ENCODE peak calls at places on chromosomes 5 and 9, in six cellular contexts. One of them, this sample, is unnamed.

GRCh38 chr9:31321256-31321655 is 1063.2 kb upstream of the ACO1 start:
- DNase-seq in AG09309: no peak
- DNase-seq in ovary: no peak
- DNase-seq in choroid plexus epithelial cell: no peak
- DNase-seq in brain microvascular endothelial cell: no peak
- DNase-seq in right lobe of liver: no peak
- DNase-seq in this sample: no peak

GRCh38 chr9:120655005-120655622 is 59.2 kb downstream of the MEGF9 start:
- DNase-seq in AG09309: no peak
- DNase-seq in right lobe of liver: no peak
- DNase-seq in choroid plexus epithelial cell: peak
- DNase-seq in ovary: no peak
- DNase-seq in brain microvascular endothelial cell: peak
- DNase-seq in this sample: peak

GRCh38 chr5:138661991-138662434 is 86.8 kb upstream of the HSPA9 start:
- DNase-seq in choroid plexus epithelial cell: no peak
- DNase-seq in right lobe of liver: no peak
- DNase-seq in ovary: no peak
- DNase-seq in brain microvascular endothelial cell: no peak
- DNase-seq in AG09309: no peak
- DNase-seq in this sample: no peak

GRCh38 chr5:108788142-108788541 is 40.4 kb downstream of the FER start:
- DNase-seq in right lobe of liver: peak
- DNase-seq in brain microvascular endothelial cell: no peak
- DNase-seq in ovary: no peak
- DNase-seq in choroid plexus epithelial cell: no peak
- DNase-seq in AG09309: no peak
- DNase-seq in this sample: no peak

GRCh38 chr9:18606831-18607230 is 132.9 kb downstream of the ADAMTSL1 start:
- DNase-seq in choroid plexus epithelial cell: peak
- DNase-seq in right lobe of liver: no peak
- DNase-seq in AG09309: peak
- DNase-seq in brain microvascular endothelial cell: peak
- DNase-seq in ovary: no peak
- DNase-seq in this sample: peak

GRCh38 chr5:6548752-6549151 is 84.1 kb downstream of the NSUN2 start:
- DNase-seq in brain microvascular endothelial cell: no peak
- DNase-seq in AG09309: no peak
- DNase-seq in right lobe of liver: no peak
- DNase-seq in ovary: no peak
- DNase-seq in choroid plexus epithelial cell: no peak
- DNase-seq in this sample: no peak

GRCh38 chr5:58828145-58828544 is 245.3 kb downstream of the RAB3C start:
- DNase-seq in AG09309: no peak
- DNase-seq in right lobe of liver: no peak
- DNase-seq in choroid plexus epithelial cell: no peak
- DNase-seq in brain microvascular endothelial cell: no peak
- DNase-seq in ovary: no peak
- DNase-seq in this sample: no peak

GRCh38 chr5:37619353-37619752 is 220.5 kb downstream of the GDNF start:
- DNase-seq in choroid plexus epithelial cell: peak
- DNase-seq in ovary: no peak
- DNase-seq in AG09309: peak
- DNase-seq in right lobe of liver: no peak
- DNase-seq in brain microvascular endothelial cell: peak
- DNase-seq in this sample: peak

GRCh38 chr9:124423591-124423990 is 8.3 kb upstream of the PSMB7 start:
- DNase-seq in AG09309: no peak
- DNase-seq in ovary: no peak
- DNase-seq in right lobe of liver: no peak
- DNase-seq in choroid plexus epithelial cell: no peak
- DNase-seq in brain microvascular endothelial cell: no peak
- DNase-seq in this sample: no peak

GRCh38 chr5:16492398-16493175 is 27.0 kb upstream of the ZNF622 start:
- DNase-seq in AG09309: peak
- DNase-seq in choroid plexus epithelial cell: peak
- DNase-seq in ovary: peak
- DNase-seq in brain microvascular endothelial cell: peak
- DNase-seq in right lobe of liver: no peak
- DNase-seq in this sample: peak

GRCh38 chr5:91443761-91444467 is 60.8 kb upstream of the ARRDC3 start:
- DNase-seq in choroid plexus epithelial cell: no peak
- DNase-seq in ovary: no peak
- DNase-seq in AG09309: no peak
- DNase-seq in right lobe of liver: no peak
- DNase-seq in brain microvascular endothelial cell: no peak
- DNase-seq in this sample: no peak

GRCh38 chr5:123094227-123094918 is 5.3 kb downstream of the PRDM6 start:
- DNase-seq in choroid plexus epithelial cell: no peak
- DNase-seq in right lobe of liver: no peak
- DNase-seq in brain microvascular endothelial cell: no peak
- DNase-seq in ovary: no peak
- DNase-seq in AG09309: no peak
- DNase-seq in this sample: no peak

GRCh38 chr9:126326228-126327015 is at the start of gene MVB12B:
- DNase-seq in ovary: peak
- DNase-seq in AG09309: no peak
- DNase-seq in right lobe of liver: peak
- DNase-seq in brain microvascular endothelial cell: no peak
- DNase-seq in choroid plexus epithelial cell: no peak
- DNase-seq in this sample: no peak

GRCh38 chr5:131265318-131265803 is 1.5 kb downstream of the CDC42SE2 start:
- DNase-seq in brain microvascular endothelial cell: no peak
- DNase-seq in ovary: no peak
- DNase-seq in right lobe of liver: no peak
- DNase-seq in choroid plexus epithelial cell: peak
- DNase-seq in AG09309: no peak
- DNase-seq in this sample: peak

GRCh38 chr9:94916956-94917355 is 190.5 kb downstream of the AOPEP start:
- DNase-seq in brain microvascular endothelial cell: no peak
- DNase-seq in AG09309: no peak
- DNase-seq in choroid plexus epithelial cell: no peak
- DNase-seq in right lobe of liver: no peak
- DNase-seq in ovary: no peak
- DNase-seq in this sample: no peak

GRCh38 chr9:68794898-68795297 is 89.9 kb downstream of the PIP5K1B start:
- DNase-seq in ovary: no peak
- DNase-seq in choroid plexus epithelial cell: no peak
- DNase-seq in right lobe of liver: no peak
- DNase-seq in AG09309: no peak
- DNase-seq in brain microvascular endothelial cell: no peak
- DNase-seq in this sample: no peak

GRCh38 chr5:28703651-28704260 is 1665.4 kb upstream of the CDH9 start:
- DNase-seq in right lobe of liver: no peak
- DNase-seq in choroid plexus epithelial cell: peak
- DNase-seq in ovary: no peak
- DNase-seq in AG09309: no peak
- DNase-seq in brain microvascular endothelial cell: peak
- DNase-seq in this sample: peak

GRCh38 chr5:136811086-136811485 is 445.7 kb upstream of the TRPC7 start:
- DNase-seq in brain microvascular endothelial cell: no peak
- DNase-seq in ovary: no peak
- DNase-seq in choroid plexus epithelial cell: peak
- DNase-seq in AG09309: no peak
- DNase-seq in right lobe of liver: no peak
- DNase-seq in this sample: peak

GRCh38 chr9:5442400-5443011 is 4.8 kb upstream of the PLGRKT start:
- DNase-seq in right lobe of liver: peak
- DNase-seq in choroid plexus epithelial cell: peak
- DNase-seq in AG09309: peak
- DNase-seq in brain microvascular endothelial cell: peak
- DNase-seq in ovary: no peak
- DNase-seq in this sample: peak

DNA sequence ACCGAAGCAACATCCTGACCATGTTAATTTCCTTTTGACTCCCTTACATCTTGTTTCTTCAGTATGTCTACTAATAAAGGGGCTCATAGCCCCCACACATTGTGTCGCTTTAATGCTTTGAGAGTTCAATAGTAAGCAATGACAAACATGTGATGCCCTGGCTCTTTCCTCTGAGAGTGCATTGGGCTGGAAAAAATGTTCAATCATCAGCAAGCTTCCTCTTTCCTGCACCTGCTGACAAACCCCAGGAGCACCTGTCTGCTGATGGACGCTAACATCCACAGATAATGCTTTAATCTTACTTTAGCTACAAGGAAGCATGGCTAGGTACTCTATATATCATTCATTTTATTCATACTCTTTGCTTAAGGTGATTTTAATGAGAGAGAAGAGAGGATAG is 242.4 kb downstream of the SMARCA2 start:
- DNase-seq in ovary: no peak
- DNase-seq in choroid plexus epithelial cell: no peak
- DNase-seq in brain microvascular endothelial cell: no peak
- DNase-seq in AG09309: no peak
- DNase-seq in right lobe of liver: no peak
- DNase-seq in this sample: no peak
- H3K4me3 ChIP-seq in ovary: no peak
- H3K4me3 ChIP-seq in choroid plexus epithelial cell: no peak
- H3K4me3 ChIP-seq in brain microvascular endothelial cell: no peak
- H3K4me3 ChIP-seq in AG09309: no peak
- H3K4me3 ChIP-seq in right lobe of liver: no peak
- H3K4me3 ChIP-seq in this sample: no peak

GRCh38 chr5:104734046-104734445 is 1171.5 kb upstream of the NUDT12 start:
- DNase-seq in brain microvascular endothelial cell: no peak
- DNase-seq in ovary: no peak
- DNase-seq in AG09309: no peak
- DNase-seq in choroid plexus epithelial cell: no peak
- DNase-seq in right lobe of liver: no peak
- DNase-seq in this sample: no peak

GRCh38 chr5:104739905-104740304 is 1177.3 kb upstream of the NUDT12 start:
- DNase-seq in choroid plexus epithelial cell: no peak
- DNase-seq in ovary: no peak
- DNase-seq in AG09309: no peak
- DNase-seq in right lobe of liver: no peak
- DNase-seq in brain microvascular endothelial cell: no peak
- DNase-seq in this sample: no peak

GRCh38 chr5:104739503-104739902 is 1176.9 kb upstream of the NUDT12 start:
- DNase-seq in right lobe of liver: no peak
- DNase-seq in AG09309: no peak
- DNase-seq in choroid plexus epithelial cell: no peak
- DNase-seq in ovary: no peak
- DNase-seq in brain microvascular endothelial cell: no peak
- DNase-seq in this sample: no peak
- TF ChIP-seq CTCF in right lobe of liver: no peak
- TF ChIP-seq CTCF in AG09309: no peak
- TF ChIP-seq CTCF in choroid plexus epithelial cell: no peak
- TF ChIP-seq CTCF in ovary: no peak
- TF ChIP-seq CTCF in brain microvascular endothelial cell: no peak
- TF ChIP-seq CTCF in this sample: no peak

DNA sequence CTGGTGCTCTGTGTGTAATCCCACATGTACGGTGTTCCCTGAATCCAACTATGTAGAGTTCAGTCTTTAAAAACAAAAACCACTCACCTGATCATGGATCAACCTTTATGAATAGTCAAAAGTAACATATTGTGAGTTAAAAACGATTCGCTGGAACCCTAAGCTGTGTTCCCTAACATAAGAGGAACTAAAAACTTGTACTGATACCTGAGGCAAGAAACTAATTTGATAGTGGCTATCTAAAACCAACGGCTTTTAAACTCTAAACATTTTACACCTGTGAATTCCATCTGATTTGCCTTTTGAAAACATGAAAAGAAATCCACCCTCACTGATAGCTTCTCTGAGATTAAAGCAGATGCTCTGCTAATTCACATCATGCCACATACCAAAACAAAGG is 101.5 kb downstream of the DEPDC1B start:
- DNase-seq in right lobe of liver: no peak
- DNase-seq in brain microvascular endothelial cell: no peak
- DNase-seq in AG09309: no peak
- DNase-seq in choroid plexus epithelial cell: no peak
- DNase-seq in ovary: no peak
- DNase-seq in this sample: no peak
- H3K4me3 ChIP-seq in right lobe of liver: no peak
- H3K4me3 ChIP-seq in brain microvascular endothelial cell: no peak
- H3K4me3 ChIP-seq in AG09309: no peak
- H3K4me3 ChIP-seq in choroid plexus epithelial cell: no peak
- H3K4me3 ChIP-seq in ovary: no peak
- H3K4me3 ChIP-seq in this sample: no peak

DNA sequence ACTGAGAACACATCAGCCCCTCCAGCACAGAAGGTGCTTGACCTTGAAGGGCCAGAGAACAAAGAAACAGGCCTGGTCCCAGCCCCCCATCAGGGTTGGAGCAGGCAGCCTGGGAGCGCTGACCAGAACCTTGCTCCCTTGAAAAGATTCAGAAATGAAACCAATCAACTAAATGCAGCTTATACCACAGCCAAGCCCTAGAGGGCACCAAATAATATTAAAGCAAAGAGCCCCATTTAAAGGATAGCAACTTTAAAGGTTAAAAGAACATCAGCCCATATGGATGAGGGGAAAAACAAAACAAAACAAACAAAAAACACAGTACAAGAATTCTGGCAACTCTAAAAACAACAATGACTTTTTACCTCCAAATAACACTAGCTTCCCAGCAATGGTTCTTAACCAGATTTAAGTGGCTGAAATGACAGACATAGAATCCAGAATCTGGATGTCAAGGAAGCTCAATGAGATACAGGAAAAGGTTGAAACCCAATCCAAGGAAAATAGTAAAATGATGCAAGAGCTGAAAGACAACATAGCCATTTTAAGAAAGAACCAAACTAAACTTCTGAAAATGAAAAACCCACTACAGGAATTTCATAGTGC is 471.9 kb downstream of the MTRR start:
- DNase-seq in brain microvascular endothelial cell: peak
- DNase-seq in right lobe of liver: no peak
- DNase-seq in AG09309: no peak
- DNase-seq in ovary: no peak
- DNase-seq in choroid plexus epithelial cell: peak
- DNase-seq in this sample: peak
- TF ChIP-seq CTCF in brain microvascular endothelial cell: peak
- TF ChIP-seq CTCF in right lobe of liver: peak
- TF ChIP-seq CTCF in AG09309: peak
- TF ChIP-seq CTCF in ovary: no peak
- TF ChIP-seq CTCF in choroid plexus epithelial cell: peak
- TF ChIP-seq CTCF in this sample: peak

GRCh38 chr5:168480601-168481000 is 5.7 kb upstream of the RARS1 start:
- DNase-seq in AG09309: no peak
- DNase-seq in ovary: no peak
- DNase-seq in brain microvascular endothelial cell: no peak
- DNase-seq in right lobe of liver: no peak
- DNase-seq in choroid plexus epithelial cell: no peak
- DNase-seq in this sample: no peak
- H3K4me3 ChIP-seq in AG09309: no peak
- H3K4me3 ChIP-seq in ovary: no peak
- H3K4me3 ChIP-seq in brain microvascular endothelial cell: no peak
- H3K4me3 ChIP-seq in right lobe of liver: no peak
- H3K4me3 ChIP-seq in choroid plexus epithelial cell: no peak
- H3K4me3 ChIP-seq in this sample: no peak

GRCh38 chr5:27020965-27021364 is 17.4 kb downstream of the CDH9 start:
- DNase-seq in brain microvascular endothelial cell: no peak
- DNase-seq in right lobe of liver: no peak
- DNase-seq in ovary: no peak
- DNase-seq in choroid plexus epithelial cell: peak
- DNase-seq in AG09309: no peak
- DNase-seq in this sample: peak
- TF ChIP-seq CTCF in brain microvascular endothelial cell: peak
- TF ChIP-seq CTCF in right lobe of liver: no peak
- TF ChIP-seq CTCF in ovary: no peak
- TF ChIP-seq CTCF in choroid plexus epithelial cell: peak
- TF ChIP-seq CTCF in AG09309: no peak
- TF ChIP-seq CTCF in this sample: peak

This sample was measured in fibroblast of pulmonary artery.